ENCODE peak calls at places on chromosomes 1 and 21, in five cellular contexts. A is IMR-90, R is heart right ventricle, N is left ventricle myocardium inferior, P is PC-9. M is an unnamed sample.
A peak's percentile ranks its signal among the peaks of the same experiment; 100 is the strongest.

GRCh38 chr1:85464497-85465098 is 361 bp downstream of the DDAH1 start:
- DNase-seq in A (peak; percentile 73), N (peak; percentile 60), P (peak; percentile 48), R (peak; percentile 74), M (peak; percentile 76)

GRCh38 chr1:114338491-114338890 is 172.5 kb downstream of the TRIM33 start:
- DNase-seq in A (no peak), R (no peak), P (no peak), N (no peak), M (no peak)

GRCh38 chr1:183043872-183044859 is 20.9 kb downstream of the LAMC1 start:
- DNase-seq in N (no peak), R (no peak), A (peak; percentile 94), P (no peak), M (no peak)

GRCh38 chr1:246012271-246012854 is 494.7 kb downstream of the SMYD3 start:
- DNase-seq in A (peak; percentile 51), R (no peak), P (no peak), N (no peak), M (no peak)

GRCh38 chr1:1517973-1518620 is 6.1 kb downstream of the ATAD3A start:
- DNase-seq in P (no peak), R (no peak), A (no peak), N (no peak), M (no peak)

GRCh38 chr1:26302733-26303405 is 3.6 kb downstream of the UBXN11 start:
- DNase-seq in N (no peak), A (peak; percentile 88), P (peak; percentile 63), R (no peak), M (no peak)

GRCh38 chr1:32335951-32336867 is at the start of gene MARCKSL1:
- DNase-seq in N (peak; percentile 88), A (peak; percentile 55), R (peak; percentile 84), P (peak; percentile 53), M (peak; percentile 85)

GRCh38 chr1:208238710-208239517 is 5.3 kb downstream of the PLXNA2 start:
- DNase-seq in R (no peak), N (no peak), A (peak; percentile 57), P (no peak), M (no peak)

GRCh38 chr1:53327183-53327941 is 508 bp downstream of the LRP8 start:
- DNase-seq in P (no peak), R (no peak), A (peak; percentile 15), N (no peak), M (no peak)

GRCh38 chr1:203615182-203615581 is 11.4 kb upstream of the ATP2B4 start:
- DNase-seq in R (no peak), P (no peak), N (no peak), A (no peak), M (no peak)

DNA sequence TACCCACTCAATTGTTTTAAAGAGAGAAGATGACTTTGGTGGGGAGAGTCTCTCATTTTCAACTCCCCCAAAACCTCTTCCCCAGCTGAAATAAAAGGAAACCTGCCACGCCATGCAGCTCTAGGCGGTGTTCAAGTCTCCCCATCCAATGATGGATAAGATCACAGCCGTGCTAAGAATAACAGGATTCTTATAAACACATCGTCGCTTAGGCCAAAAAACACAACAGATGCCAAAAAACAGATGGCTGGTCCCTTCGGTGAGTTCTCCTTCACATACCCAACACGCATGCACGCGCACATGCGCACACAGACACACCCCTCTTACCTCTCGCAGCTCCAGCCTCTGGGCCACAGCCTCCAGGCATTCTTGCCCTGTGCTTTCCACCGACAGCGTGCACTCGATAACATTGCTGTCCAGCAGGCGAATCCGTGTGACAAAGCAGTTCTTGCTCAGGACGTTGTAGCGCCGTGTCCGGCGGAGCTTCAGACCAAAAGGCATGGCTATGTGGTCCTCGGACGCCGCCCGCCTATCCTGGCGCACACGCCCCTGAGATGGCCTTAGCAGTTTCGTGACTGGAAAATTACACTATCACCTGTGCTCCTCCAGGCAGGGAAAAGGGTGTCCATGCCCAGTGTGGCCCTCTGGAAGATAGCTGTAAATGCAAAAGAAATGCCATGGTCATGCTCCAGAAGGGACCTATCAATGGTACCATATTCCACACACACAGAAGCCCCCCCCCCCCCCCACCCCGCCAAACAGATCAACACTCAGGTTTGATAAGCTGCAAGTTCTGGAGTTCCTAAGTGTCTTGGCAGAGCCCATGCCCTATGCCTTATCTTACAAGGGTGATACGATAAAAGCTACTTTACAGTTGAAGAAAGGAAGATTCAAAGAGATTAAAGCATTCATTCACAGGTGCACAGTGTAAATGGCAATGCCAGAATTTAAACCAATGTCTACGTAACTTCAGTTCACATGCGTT is 86.8 kb downstream of the PTPN14 start:
- DNase-seq in A (no peak), R (no peak), N (no peak), P (peak; percentile 20), M (no peak)
- TF ChIP-seq CTCF in A (no peak), R (no peak), N (no peak), P (no peak), M (no peak)

GRCh38 chr1:219401723-219402431 is 211.0 kb downstream of the ZC3H11B start:
- DNase-seq in P (no peak), N (no peak), R (no peak), A (no peak), M (no peak)

GRCh38 chr1:219397511-219397910 is 215.4 kb downstream of the ZC3H11B start:
- DNase-seq in P (no peak), A (no peak), N (no peak), R (no peak), M (no peak)

GRCh38 chr1:219402925-219403324 is 210.0 kb downstream of the ZC3H11B start:
- DNase-seq in R (no peak), A (no peak), N (no peak), P (no peak), M (no peak)

GRCh38 chr1:219399446-219399845 is 213.5 kb downstream of the ZC3H11B start:
- DNase-seq in R (no peak), P (no peak), A (no peak), N (no peak), M (no peak)

DNA sequence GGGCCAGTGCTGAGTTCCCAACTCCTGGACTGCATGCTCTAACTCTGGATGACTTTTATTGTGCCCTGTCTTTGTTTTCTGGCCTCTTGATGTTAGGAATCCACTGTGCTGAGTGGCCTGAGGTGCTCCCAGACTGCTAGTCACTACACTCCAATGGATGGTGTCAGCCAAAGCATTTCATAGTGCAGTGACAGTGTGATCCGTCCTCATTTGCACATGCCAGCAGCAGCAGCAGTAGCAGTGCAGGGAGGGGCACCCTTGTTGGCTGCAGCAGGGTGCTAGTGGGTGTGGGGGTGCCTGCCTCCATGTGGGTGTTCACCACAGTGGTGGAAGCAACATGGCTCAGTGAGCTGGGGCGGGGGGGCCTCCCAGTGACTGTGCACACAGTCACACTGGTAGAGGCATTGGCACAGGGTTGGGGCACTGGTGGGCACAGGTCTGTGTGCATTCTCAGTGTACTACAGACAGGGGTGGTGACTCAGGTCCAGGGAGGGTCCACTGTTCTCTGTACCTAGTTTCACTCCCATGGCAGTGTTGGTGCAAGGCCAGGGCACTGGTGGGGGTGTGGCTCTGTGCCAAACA is 214.0 kb downstream of the ZC3H11B start:
- DNase-seq in N (peak; percentile 34), A (no peak), P (no peak), R (peak; percentile 45), M (no peak)
- H3K27ac ChIP-seq in N (peak overlapping the region; percentile 77), A (no peak overlapping the region), P (no peak overlapping the region), R (peak overlapping the region; percentile 51), M (no peak overlapping the region)

DNA sequence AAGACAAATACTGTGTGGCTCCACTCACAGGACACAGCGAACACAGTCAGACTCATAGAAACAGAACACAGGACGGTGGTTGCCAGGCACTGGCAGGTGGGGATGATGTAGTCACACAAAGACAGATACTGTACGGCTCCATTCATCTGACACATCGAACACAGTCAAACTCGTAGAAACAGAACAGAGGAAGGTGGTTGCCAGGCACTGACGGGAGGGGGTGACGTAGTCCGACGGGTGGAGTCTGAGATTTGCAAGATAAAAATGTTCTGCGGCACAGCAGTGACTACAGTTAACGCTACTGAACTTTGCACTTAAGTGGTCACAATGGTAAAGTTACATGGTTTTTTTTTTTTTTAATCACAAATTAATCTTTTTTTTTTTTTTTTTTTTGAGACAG is 18.7 kb downstream of the C21orf58 start:
- DNase-seq in A (no peak), P (no peak), N (no peak), R (no peak), M (peak; percentile 32)
- TF ChIP-seq CTCF in A (no peak), P (no peak), N (no peak), R (no peak), M (no peak)

GRCh38 chr1:201535046-201535777 is 3.7 kb upstream of the NAV1 start:
- DNase-seq in P (peak; percentile 68), A (peak; percentile 68), N (no peak), R (no peak), M (no peak)

GRCh38 chr1:201535778-201536245 is 3.1 kb upstream of the NAV1 start:
- DNase-seq in A (no peak), N (no peak), R (no peak), P (no peak), M (no peak)

GRCh38 chr1:201537467-201537866 is 1.5 kb upstream of the NAV1 start:
- DNase-seq in P (no peak), R (no peak), A (no peak), N (no peak), M (no peak)

GRCh38 chr1:201537028-201537427 is 1.9 kb upstream of the NAV1 start:
- DNase-seq in A (no peak), N (no peak), P (no peak), R (no peak), M (no peak)

GRCh38 chr1:201536542-201536941 is 2.4 kb upstream of the NAV1 start:
- DNase-seq in A (peak; percentile 92), R (no peak), N (peak; percentile 39), P (peak; percentile 64), M (no peak)
- H3K27ac ChIP-seq in A (peak overlapping the region; percentile 38), R (peak overlapping the region; percentile 48), N (peak overlapping the region; percentile 66), P (no peak overlapping the region), M (no peak overlapping the region)

DNA sequence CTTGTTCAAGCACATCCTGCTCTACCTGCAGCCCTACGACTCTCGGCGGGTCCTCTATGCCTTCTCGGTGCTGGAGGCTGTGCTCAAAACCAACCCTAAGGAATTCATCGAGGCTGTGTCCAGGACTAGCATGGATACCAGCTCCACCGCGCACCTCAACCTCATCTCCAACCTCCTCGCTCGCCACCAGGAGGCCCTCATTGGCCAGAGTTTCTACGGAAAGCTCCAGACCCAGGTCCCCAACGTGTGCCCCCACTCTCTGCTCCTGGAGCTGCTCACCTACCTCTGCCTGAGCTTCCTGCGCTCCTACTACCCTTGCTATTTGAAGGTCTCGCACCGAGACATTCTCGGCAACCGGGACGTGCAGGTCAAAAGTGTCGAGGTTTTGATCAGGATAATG is 74.3 kb upstream of the MORC3 start:
- DNase-seq in N (no peak), P (no peak), R (no peak), A (no peak), M (no peak)
- TF ChIP-seq CTCF in N (no peak), P (no peak), R (no peak), A (no peak), M (no peak)

DNA sequence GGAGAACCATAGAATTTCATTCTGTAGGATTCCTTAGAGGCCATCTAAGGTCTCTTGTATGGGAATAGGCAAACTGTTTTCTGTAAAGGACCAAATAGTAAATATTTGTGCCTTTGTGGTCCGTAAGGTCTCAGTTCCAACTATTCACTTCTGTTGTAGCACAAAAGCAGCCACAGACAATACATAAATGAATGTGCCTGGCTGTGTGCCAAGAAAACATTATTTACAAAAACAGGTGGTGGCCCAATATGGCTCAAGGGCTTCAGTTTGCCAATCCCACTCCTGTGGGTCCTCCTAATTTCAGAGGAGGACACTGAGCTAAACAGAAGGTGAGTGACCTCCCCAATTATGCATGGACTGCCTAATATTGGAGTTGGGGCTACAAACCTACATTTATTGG is 67.6 kb upstream of the EDEM3 start:
- DNase-seq in N (no peak), P (no peak), A (no peak), R (no peak), M (no peak)
- H3K27ac ChIP-seq in N (peak overlapping the region; percentile 50), P (no peak overlapping the region), A (no peak overlapping the region), R (peak overlapping the region; percentile 22), M (no peak overlapping the region)

M was measured in body of pancreas.